ENCODE peak calls at places on chromosomes 12 and 14, in five cellular contexts. One of them, this sample, is unnamed.

GRCh38 chr12:22275847-22276246 is 58.7 kb downstream of the ST8SIA1 start:
- DNase-seq in GM23338: no peak
- DNase-seq in dorsolateral prefrontal cortex: peak; percentile 51
- DNase-seq in thyroid gland: peak; percentile 57
- DNase-seq in lower leg skin: peak; percentile 98
- DNase-seq in this sample: peak; percentile 100

GRCh38 chr12:6635375-6635855 is 344 bp downstream of the LPAR5 start:
- DNase-seq in GM23338: no peak
- DNase-seq in dorsolateral prefrontal cortex: no peak
- DNase-seq in thyroid gland: no peak
- DNase-seq in lower leg skin: no peak
- DNase-seq in this sample: no peak

GRCh38 chr14:64465856-64466554 is 706 bp downstream of the AKAP5 start:
- DNase-seq in GM23338: peak; percentile 90
- DNase-seq in dorsolateral prefrontal cortex: no peak
- DNase-seq in thyroid gland: peak; percentile 15
- DNase-seq in lower leg skin: no peak
- DNase-seq in this sample: peak; percentile 27

GRCh38 chr12:3445127-3445978 is 45.6 kb upstream of the PRMT8 start:
- DNase-seq in GM23338: no peak
- DNase-seq in dorsolateral prefrontal cortex: no peak
- DNase-seq in thyroid gland: no peak
- DNase-seq in lower leg skin: peak; percentile 15
- DNase-seq in this sample: no peak

GRCh38 chr14:55921516-55921915 is 196.7 kb upstream of the PELI2 start:
- DNase-seq in GM23338: no peak
- DNase-seq in dorsolateral prefrontal cortex: no peak
- DNase-seq in thyroid gland: no peak
- DNase-seq in lower leg skin: no peak
- DNase-seq in this sample: no peak

GRCh38 chr12:50099302-50100008 is 4.4 kb upstream of the GPD1 start:
- DNase-seq in GM23338: no peak
- DNase-seq in dorsolateral prefrontal cortex: no peak
- DNase-seq in thyroid gland: no peak
- DNase-seq in lower leg skin: no peak
- DNase-seq in this sample: peak; percentile 24

GRCh38 chr12:121578230-121579189 is 2.3 kb downstream of the KDM2B start:
- DNase-seq in GM23338: peak; percentile 69
- DNase-seq in dorsolateral prefrontal cortex: peak; percentile 45
- DNase-seq in thyroid gland: peak; percentile 37
- DNase-seq in lower leg skin: no peak
- DNase-seq in this sample: peak; percentile 30

GRCh38 chr12:122517877-122518276 is 8.9 kb downstream of the RSRC2 start:
- DNase-seq in GM23338: no peak
- DNase-seq in dorsolateral prefrontal cortex: no peak
- DNase-seq in thyroid gland: no peak
- DNase-seq in lower leg skin: no peak
- DNase-seq in this sample: peak; percentile 94

GRCh38 chr12:12116677-12117076 is 45.9 kb downstream of the BCL2L14 start:
- DNase-seq in GM23338: no peak
- DNase-seq in dorsolateral prefrontal cortex: no peak
- DNase-seq in thyroid gland: no peak
- DNase-seq in lower leg skin: no peak
- DNase-seq in this sample: no peak

GRCh38 chr12:62995097-62995496 is 60.1 kb upstream of the PPM1H start:
- DNase-seq in GM23338: peak; percentile 72
- DNase-seq in dorsolateral prefrontal cortex: no peak
- DNase-seq in thyroid gland: no peak
- DNase-seq in lower leg skin: no peak
- DNase-seq in this sample: no peak

GRCh38 chr12:6542209-6543009 is 8.1 kb downstream of the GAPDH start:
- DNase-seq in GM23338: no peak
- DNase-seq in dorsolateral prefrontal cortex: no peak
- DNase-seq in thyroid gland: no peak
- DNase-seq in lower leg skin: no peak
- DNase-seq in this sample: peak; percentile 31

GRCh38 chr12:67068204-67068731 is 200.9 kb upstream of the CAND1 start:
- DNase-seq in GM23338: peak; percentile 76
- DNase-seq in dorsolateral prefrontal cortex: no peak
- DNase-seq in thyroid gland: no peak
- DNase-seq in lower leg skin: peak; percentile 84
- DNase-seq in this sample: no peak

GRCh38 chr12:107492393-107493134 is 193.0 kb upstream of the PWP1 start:
- DNase-seq in GM23338: no peak
- DNase-seq in dorsolateral prefrontal cortex: no peak
- DNase-seq in thyroid gland: peak; percentile 69
- DNase-seq in lower leg skin: peak; percentile 76
- DNase-seq in this sample: no peak

GRCh38 chr12:4518106-4518728 is 20.5 kb upstream of the RAD51AP1 start:
- DNase-seq in GM23338: no peak
- DNase-seq in dorsolateral prefrontal cortex: no peak
- DNase-seq in thyroid gland: no peak
- DNase-seq in lower leg skin: no peak
- DNase-seq in this sample: peak; percentile 74

GRCh38 chr12:107436836-107437235 is 248.8 kb upstream of the PWP1 start:
- DNase-seq in GM23338: no peak
- DNase-seq in dorsolateral prefrontal cortex: no peak
- DNase-seq in thyroid gland: peak; percentile 70
- DNase-seq in lower leg skin: no peak
- DNase-seq in this sample: no peak

GRCh38 chr14:76386922-76387782 is 11.2 kb downstream of the ESRRB start:
- DNase-seq in GM23338: peak; percentile 89
- DNase-seq in dorsolateral prefrontal cortex: peak; percentile 71
- DNase-seq in thyroid gland: peak; percentile 68
- DNase-seq in lower leg skin: peak; percentile 93
- DNase-seq in this sample: peak; percentile 73

GRCh38 chr12:114895081-114895480 is 211.1 kb upstream of the TBX3 start:
- DNase-seq in GM23338: no peak
- DNase-seq in dorsolateral prefrontal cortex: no peak
- DNase-seq in thyroid gland: no peak
- DNase-seq in lower leg skin: no peak
- DNase-seq in this sample: no peak

GRCh38 chr14:34237098-34237497 is 224.9 kb downstream of the SPTSSA start:
- DNase-seq in GM23338: no peak
- DNase-seq in dorsolateral prefrontal cortex: no peak
- DNase-seq in thyroid gland: no peak
- DNase-seq in lower leg skin: no peak
- DNase-seq in this sample: no peak

GRCh38 chr14:22383515-22384166 is 205.4 kb downstream of the DAD1 start:
- DNase-seq in GM23338: no peak
- DNase-seq in dorsolateral prefrontal cortex: no peak
- DNase-seq in thyroid gland: no peak
- DNase-seq in lower leg skin: no peak
- DNase-seq in this sample: no peak

GRCh38 chr14:59677771-59678211 is 101.2 kb upstream of the CCDC175 start:
- DNase-seq in GM23338: no peak
- DNase-seq in dorsolateral prefrontal cortex: no peak
- DNase-seq in thyroid gland: peak; percentile 60
- DNase-seq in lower leg skin: no peak
- DNase-seq in this sample: peak; percentile 50

GRCh38 chr14:64572721-64573508 is 23.2 kb downstream of the PPP1R36 start:
- DNase-seq in GM23338: peak; percentile 78
- DNase-seq in dorsolateral prefrontal cortex: no peak
- DNase-seq in thyroid gland: no peak
- DNase-seq in lower leg skin: no peak
- DNase-seq in this sample: peak; percentile 29

GRCh38 chr12:9687228-9687627 is 17.7 kb downstream of the CLEC2D start:
- DNase-seq in GM23338: peak; percentile 41
- DNase-seq in dorsolateral prefrontal cortex: no peak
- DNase-seq in thyroid gland: no peak
- DNase-seq in lower leg skin: no peak
- DNase-seq in this sample: peak; percentile 49

GRCh38 chr12:63045020-63045860 is 105.8 kb downstream of the AVPR1A start:
- DNase-seq in GM23338: no peak
- DNase-seq in dorsolateral prefrontal cortex: no peak
- DNase-seq in thyroid gland: no peak
- DNase-seq in lower leg skin: no peak
- DNase-seq in this sample: peak; percentile 86

GRCh38 chr12:130031571-130032189 is 127.9 kb upstream of the TMEM132D start:
- DNase-seq in GM23338: peak; percentile 81
- DNase-seq in dorsolateral prefrontal cortex: peak; percentile 70
- DNase-seq in thyroid gland: peak; percentile 55
- DNase-seq in lower leg skin: no peak
- DNase-seq in this sample: peak; percentile 16

GRCh38 chr14:36217732-36218131 is 41.2 kb upstream of the PTCSC3 start:
- DNase-seq in GM23338: no peak
- DNase-seq in dorsolateral prefrontal cortex: no peak
- DNase-seq in thyroid gland: peak; percentile 48
- DNase-seq in lower leg skin: no peak
- DNase-seq in this sample: no peak

GRCh38 chr14:90799420-90799819 is 16.8 kb downstream of the TTC7B start:
- DNase-seq in GM23338: no peak
- DNase-seq in dorsolateral prefrontal cortex: no peak
- DNase-seq in thyroid gland: no peak
- DNase-seq in lower leg skin: no peak
- DNase-seq in this sample: no peak

GRCh38 chr14:90796319-90796718 is 19.9 kb downstream of the TTC7B start:
- DNase-seq in GM23338: no peak
- DNase-seq in dorsolateral prefrontal cortex: no peak
- DNase-seq in thyroid gland: no peak
- DNase-seq in lower leg skin: no peak
- DNase-seq in this sample: no peak

GRCh38 chr14:90797451-90797850 is 18.8 kb downstream of the TTC7B start:
- DNase-seq in GM23338: no peak
- DNase-seq in dorsolateral prefrontal cortex: no peak
- DNase-seq in thyroid gland: no peak
- DNase-seq in lower leg skin: no peak
- DNase-seq in this sample: peak; percentile 40

GRCh38 chr14:90797919-90798318 is 18.3 kb downstream of the TTC7B start:
- DNase-seq in GM23338: no peak
- DNase-seq in dorsolateral prefrontal cortex: no peak
- DNase-seq in thyroid gland: no peak
- DNase-seq in lower leg skin: no peak
- DNase-seq in this sample: no peak

DNA sequence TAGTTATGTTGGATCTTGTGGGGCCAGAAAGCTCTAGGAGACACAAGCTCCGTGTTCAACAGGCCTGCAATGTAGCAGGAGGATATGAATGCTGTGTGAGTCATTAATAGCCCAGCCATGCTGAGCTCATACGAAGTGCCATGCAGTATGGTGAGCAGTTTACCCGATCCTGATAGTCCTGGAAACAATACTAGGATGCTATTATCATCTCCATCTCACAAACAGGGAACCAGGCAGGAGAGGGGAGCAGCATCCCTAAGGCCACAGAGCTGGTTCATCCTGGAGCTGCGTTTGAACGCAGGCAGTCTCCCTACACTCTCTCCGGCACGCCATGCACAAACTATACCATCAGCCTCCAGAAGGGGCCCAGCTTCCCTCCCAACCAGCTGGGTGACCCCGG is 20.5 kb downstream of the TTC7B start:
- DNase-seq in GM23338: peak; percentile 32
- DNase-seq in dorsolateral prefrontal cortex: no peak
- DNase-seq in thyroid gland: no peak
- DNase-seq in lower leg skin: no peak
- DNase-seq in this sample: peak; percentile 67
- TF ChIP-seq CTCF in GM23338: no peak
- TF ChIP-seq CTCF in dorsolateral prefrontal cortex: no peak
- TF ChIP-seq CTCF in thyroid gland: no peak
- TF ChIP-seq CTCF in lower leg skin: no peak
- TF ChIP-seq CTCF in this sample: peak; percentile 8

DNA sequence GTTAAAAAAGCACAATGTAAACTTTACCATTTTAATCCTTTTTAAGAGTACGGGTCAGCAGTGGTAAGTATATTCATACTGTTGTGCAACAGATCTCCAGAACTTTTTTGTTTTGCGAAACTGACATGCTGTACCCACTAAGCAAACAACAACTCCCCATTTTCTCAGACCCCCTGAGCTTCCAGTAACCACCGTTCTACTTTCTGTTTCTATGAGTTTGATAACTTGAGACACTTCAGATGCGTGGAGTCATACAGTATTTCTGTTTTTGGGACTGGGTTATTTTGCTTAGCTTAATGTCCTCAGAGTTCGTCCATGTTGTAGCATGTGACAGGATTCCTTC is 38.0 kb downstream of the CHST11 start:
- DNase-seq in GM23338: no peak
- DNase-seq in dorsolateral prefrontal cortex: no peak
- DNase-seq in thyroid gland: no peak
- DNase-seq in lower leg skin: no peak
- DNase-seq in this sample: peak; percentile 71
- H3K4me3 ChIP-seq in GM23338: no peak overlapping the region
- H3K4me3 ChIP-seq in dorsolateral prefrontal cortex: no peak overlapping the region
- H3K4me3 ChIP-seq in thyroid gland: no peak overlapping the region
- H3K4me3 ChIP-seq in lower leg skin: no peak overlapping the region
- H3K4me3 ChIP-seq in this sample: peak overlapping the region; percentile 21

DNA sequence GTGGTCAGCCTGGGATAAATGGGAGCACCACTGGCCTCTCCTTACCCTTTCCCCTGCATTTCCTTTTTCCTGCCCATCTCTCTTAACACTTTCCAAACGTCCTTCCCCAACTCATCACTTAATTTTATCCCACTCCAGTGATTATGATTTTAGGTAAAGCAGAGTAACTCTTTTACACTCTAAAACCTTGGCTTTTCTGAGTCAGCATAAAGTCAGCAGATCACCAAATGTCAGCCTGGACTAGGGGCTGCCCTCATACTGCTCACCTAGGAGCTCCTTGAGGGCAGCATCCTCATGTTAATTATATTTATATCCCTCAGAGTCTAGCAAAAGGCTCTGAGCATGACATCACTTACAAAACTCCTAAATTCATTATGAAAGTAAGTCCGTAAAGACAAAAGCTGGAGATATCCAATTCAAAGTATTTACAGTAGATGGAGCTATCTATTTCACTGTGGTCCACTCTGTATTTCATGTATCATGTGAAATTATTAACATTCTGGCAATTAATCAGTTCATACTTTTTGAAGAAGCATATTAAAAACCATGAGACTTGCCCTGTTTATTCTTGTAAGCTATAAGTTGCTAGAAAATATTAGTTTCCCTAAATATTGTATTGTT is 17.0 kb upstream of the DICER1 start:
- DNase-seq in GM23338: no peak
- DNase-seq in dorsolateral prefrontal cortex: no peak
- DNase-seq in thyroid gland: no peak
- DNase-seq in lower leg skin: no peak
- DNase-seq in this sample: peak; percentile 49
- TF ChIP-seq CTCF in GM23338: no peak
- TF ChIP-seq CTCF in dorsolateral prefrontal cortex: peak; percentile 33
- TF ChIP-seq CTCF in thyroid gland: peak; percentile 37
- TF ChIP-seq CTCF in lower leg skin: no peak
- TF ChIP-seq CTCF in this sample: peak; percentile 20

GRCh38 chr14:99968931-99969330 is 96.3 kb upstream of the EVL start:
- DNase-seq in GM23338: no peak
- DNase-seq in dorsolateral prefrontal cortex: no peak
- DNase-seq in thyroid gland: no peak
- DNase-seq in lower leg skin: no peak
- DNase-seq in this sample: no peak

GRCh38 chr14:99969673-99970322 is 95.4 kb upstream of the EVL start:
- DNase-seq in GM23338: no peak
- DNase-seq in dorsolateral prefrontal cortex: no peak
- DNase-seq in thyroid gland: no peak
- DNase-seq in lower leg skin: no peak
- DNase-seq in this sample: no peak

GRCh38 chr14:99971929-99972747 is 93.1 kb upstream of the EVL start:
- DNase-seq in GM23338: peak; percentile 47
- DNase-seq in dorsolateral prefrontal cortex: no peak
- DNase-seq in thyroid gland: peak; percentile 9
- DNase-seq in lower leg skin: no peak
- DNase-seq in this sample: no peak

GRCh38 chr14:99972748-99973466 is 92.3 kb upstream of the EVL start:
- DNase-seq in GM23338: no peak
- DNase-seq in dorsolateral prefrontal cortex: no peak
- DNase-seq in thyroid gland: no peak
- DNase-seq in lower leg skin: no peak
- DNase-seq in this sample: peak; percentile 28

GRCh38 chr14:99971087-99971928 is 93.9 kb upstream of the EVL start:
- DNase-seq in GM23338: peak; percentile 95
- DNase-seq in dorsolateral prefrontal cortex: peak; percentile 83
- DNase-seq in thyroid gland: peak; percentile 80
- DNase-seq in lower leg skin: peak; percentile 94
- DNase-seq in this sample: peak; percentile 89
- H3K4me3 ChIP-seq in GM23338: peak overlapping the region; percentile 57
- H3K4me3 ChIP-seq in dorsolateral prefrontal cortex: peak overlapping the region; percentile 73
- H3K4me3 ChIP-seq in thyroid gland: no peak overlapping the region
- H3K4me3 ChIP-seq in lower leg skin: peak overlapping the region; percentile 72
- H3K4me3 ChIP-seq in this sample: peak overlapping the region; percentile 98

This sample was measured in cardiac fibroblast.